ENCODE peak calls at places on chromosomes 11 and 22, in four cellular contexts. V is HTR-8/SVneo; G is stimulated activated CD8-positive, alpha-beta memory T cell treated with anti-CD3 and anti-CD28 coated beads, Interleukin-4, amount 100 ng/mL, for 4 hours; Q is spleen. N is an unnamed sample.

GRCh38 chr11:8631395-8632110 is 37.5 kb upstream of the STK33 start:
- DNase-seq in Q (no peak), G (no peak), V (peak), N (no peak)

GRCh38 chr22:25054943-25055511 is 102.5 kb downstream of the KIAA1671 start:
- DNase-seq in Q (no peak), V (no peak), G (no peak), N (no peak)

GRCh38 chr11:47941907-47942558 is 38.3 kb upstream of the PTPRJ start:
- DNase-seq in G (no peak), Q (no peak), V (no peak), N (no peak)

GRCh38 chr11:111909378-111909777 is 2.2 kb downstream of the CRYAB start:
- DNase-seq in Q (no peak), V (no peak), G (no peak), N (no peak)

GRCh38 chr11:20601221-20601914 is 2.0 kb downstream of the SLC6A5 start:
- DNase-seq in Q (no peak), G (no peak), V (no peak), N (no peak)

GRCh38 chr11:86355256-86355655 is 19.4 kb upstream of the CCDC81 start:
- DNase-seq in V (no peak), Q (no peak), G (no peak), N (no peak)

GRCh38 chr22:31556627-31557203 is 60.4 kb downstream of the SFI1 start:
- DNase-seq in G (no peak), Q (no peak), V (peak), N (peak)

GRCh38 chr11:45146072-45147016 is at the start of gene PRDM11:
- DNase-seq in G (peak), V (peak), Q (peak), N (peak)

GRCh38 chr22:37488337-37489135 is 2.4 kb upstream of the MFNG start:
- DNase-seq in G (no peak), Q (no peak), V (no peak), N (no peak)

GRCh38 chr11:83924987-83925542 is 638.9 kb upstream of the CCDC90B start:
- DNase-seq in Q (no peak), V (no peak), G (no peak), N (no peak)

GRCh38 chr22:46587492-46588278 is 32.5 kb upstream of the GRAMD4 start:
- DNase-seq in V (no peak), G (no peak), Q (peak), N (no peak)

GRCh38 chr22:49348631-49349030 is 479.0 kb downstream of the BRD1 start:
- DNase-seq in V (no peak), Q (peak), G (no peak), N (no peak)

GRCh38 chr11:10651579-10652361 is 41.8 kb downstream of the IRAG1 start:
- DNase-seq in G (no peak), V (no peak), Q (no peak), N (no peak)

GRCh38 chr11:86524603-86525352 is 147.6 kb downstream of the ME3 start:
- DNase-seq in V (peak), Q (no peak), G (no peak), N (peak)

GRCh38 chr11:96257972-96258951 is 84.7 kb downstream of the MAML2 start:
- DNase-seq in G (no peak), V (no peak), Q (no peak), N (no peak)

GRCh38 chr11:20360650-20361049 is 2.9 kb upstream of the HTATIP2 start:
- DNase-seq in V (no peak), G (no peak), Q (peak), N (no peak)

GRCh38 chr11:62599069-62599696 is 2.5 kb downstream of the MTA2 start:
- DNase-seq in Q (peak), V (peak), G (peak), N (peak)

GRCh38 chr22:37801946-37802309 is 5.8 kb upstream of the GCAT start:
- DNase-seq in Q (no peak), G (no peak), V (no peak), N (no peak)

GRCh38 chr11:123762422-123762821 is 8.1 kb upstream of the OR6X1 start:
- DNase-seq in Q (no peak), V (no peak), G (no peak), N (no peak)

GRCh38 chr11:126268361-126268707 is 361 bp downstream of the SRPRA start:
- DNase-seq in G (no peak), Q (no peak), V (peak), N (no peak)

GRCh38 chr22:48750826-48751440 is 1076.7 kb downstream of the BRD1 start:
- DNase-seq in V (no peak), Q (no peak), G (no peak), N (no peak)

GRCh38 chr11:72294566-72295395 is 50.8 kb upstream of the PHOX2A start:
- DNase-seq in Q (no peak), V (no peak), G (no peak), N (no peak)

GRCh38 chr11:24161587-24161986 is 335.3 kb upstream of the LUZP2 start:
- DNase-seq in Q (no peak), V (no peak), G (no peak), N (no peak)

GRCh38 chr11:80146231-80146630 is 705.4 kb upstream of the TENM4 start:
- DNase-seq in Q (no peak), V (no peak), G (no peak), N (no peak)

GRCh38 chr11:72814831-72815618 is 814 bp downstream of the ATG16L2 start:
- DNase-seq in V (peak), Q (peak), G (no peak), N (peak)

GRCh38 chr11:15905334-15905733 is 451.0 kb downstream of the SOX6 start:
- DNase-seq in Q (no peak), G (no peak), V (no peak), N (no peak)